ENCODE peak calls at places on chromosome 19, in eight cellular contexts. K is CD8-positive, alpha-beta memory T cell; Y is testis; C is uterus; W is esophagus squamous epithelium; E is right lobe of liver; G is heart left ventricle; I is left lung. L is an unnamed sample. For H3K4me1, the result is how much of the 10 kb centered on the place peaks cover.

GRCh38 chr19:18225702-18226468 is at the start of gene PDE4C:
- DNase-seq in K (no peak), Y (no peak), C (no peak), W (no peak), E (peak), G (peak), I (no peak), L (peak)

GRCh38 chr19:17333611-17334413 is 843 bp downstream of the ANO8 start:
- DNase-seq in K (peak), Y (no peak), C (no peak), W (no peak), E (peak), G (no peak), I (no peak), L (no peak)

GRCh38 chr19:2783781-2784145 is 690 bp upstream of the SGTA start:
- DNase-seq in K (no peak), Y (no peak), C (no peak), W (no peak), E (no peak), G (no peak), I (no peak), L (no peak)

GRCh38 chr19:53511933-53512374 is 26.0 kb upstream of the ZNF331 start:
- DNase-seq in K (peak), Y (peak), C (peak), W (no peak), E (no peak), G (no peak), I (peak), L (peak)

GRCh38 chr19:54937926-54938325 is 9.4 kb downstream of the NLRP7 start:
- DNase-seq in K (no peak), Y (no peak), C (no peak), W (no peak), E (no peak), G (no peak), I (no peak), L (no peak)

GRCh38 chr19:44111910-44112463 is 1.2 kb upstream of the ZNF225 start:
- DNase-seq in K (no peak), Y (peak), C (no peak), W (no peak), E (no peak), G (no peak), I (peak), L (no peak)

GRCh38 chr19:3025516-3025890 is 3.6 kb downstream of the TLE2 start:
- DNase-seq in K (no peak), Y (no peak), C (no peak), W (no peak), E (no peak), G (no peak), I (no peak), L (no peak)

GRCh38 chr19:33763661-33764343 is 32.9 kb upstream of the KCTD15 start:
- DNase-seq in K (no peak), Y (no peak), C (no peak), W (no peak), E (no peak), G (no peak), I (no peak), L (no peak)

GRCh38 chr19:17081672-17082630 is 6.4 kb downstream of the MYO9B start:
- DNase-seq in K (no peak), Y (peak), C (peak), W (no peak), E (no peak), G (peak), I (no peak), L (peak)

GRCh38 chr19:30408734-30409301 is 36.6 kb downstream of the ZNF536 start:
- DNase-seq in K (no peak), Y (no peak), C (no peak), W (no peak), E (no peak), G (no peak), I (no peak), L (no peak)

GRCh38 chr19:2477732-2478191 is 1.8 kb downstream of the GADD45B start:
- DNase-seq in K (peak), Y (peak), C (peak), W (no peak), E (no peak), G (peak), I (peak), L (peak)

GRCh38 chr19:2047449-2048103 is 3.5 kb downstream of the MKNK2 start:
- DNase-seq in K (no peak), Y (no peak), C (peak), W (no peak), E (peak), G (peak), I (peak), L (peak)

GRCh38 chr19:5112681-5113080 is 143.8 kb downstream of the KDM4B start:
- DNase-seq in K (no peak), Y (no peak), C (no peak), W (no peak), E (no peak), G (no peak), I (no peak), L (peak)
- H3K27ac ChIP-seq in K (no peak), Y (no peak), C (no peak), W (no peak), E (no peak), G (no peak), I (no peak), L (no peak)

GRCh38 chr19:47227347-47228167 is 3.4 kb downstream of the BBC3 start:
- DNase-seq in K (peak), Y (peak), C (peak), W (peak), E (peak), G (peak), I (peak), L (peak)
- H3K4me1 ChIP-seq in K (under half), Y (under half), C (under half), W (under half), E (under half), G (under half), I (half or more), L (under half)

GRCh38 chr19:58586131-58586765 is 13.1 kb upstream of the MZF1 start:
- DNase-seq in K (no peak), Y (peak), C (no peak), W (no peak), E (no peak), G (no peak), I (no peak), L (no peak)
- H3K27ac ChIP-seq in K (peak), Y (no peak), C (no peak), W (no peak), E (no peak), G (no peak), I (no peak), L (no peak)

GRCh38 chr19:35559781-35560180 is 3.7 kb downstream of the ATP4A start:
- DNase-seq in K (no peak), Y (no peak), C (no peak), W (no peak), E (no peak), G (no peak), I (no peak), L (peak)
- H3K4me1 ChIP-seq in K (under half), Y (under half), C (under half), W (under half), E (under half), G (under half), I (under half), L (under half)

DNA sequence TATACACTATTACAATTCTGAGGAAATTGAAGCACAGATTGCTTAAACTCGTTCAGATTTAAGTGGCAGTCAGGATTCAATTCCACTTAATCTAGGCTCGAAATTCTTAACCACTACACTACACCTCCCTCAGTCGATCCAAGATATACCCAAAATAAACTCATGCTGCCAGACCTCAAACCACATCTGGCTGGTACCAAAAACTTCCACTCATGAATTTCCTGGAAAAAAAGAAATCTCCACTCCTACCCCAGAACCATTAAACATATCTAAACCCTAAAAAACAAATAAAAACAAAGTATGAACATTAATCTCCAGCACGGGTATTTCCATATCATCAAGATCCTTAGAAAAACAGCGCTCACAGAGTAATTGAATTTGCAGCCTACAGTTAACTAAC is 1.1 kb downstream of the ZFP30 start:
- DNase-seq in K (no peak), Y (no peak), C (no peak), W (no peak), E (no peak), G (no peak), I (no peak), L (no peak)
- H3K27ac ChIP-seq in K (peak), Y (no peak), C (peak), W (peak), E (no peak), G (peak), I (peak), L (no peak)

GRCh38 chr19:15702590-15702930 is 25.3 kb upstream of the OR10H2 start:
- DNase-seq in K (no peak), Y (peak), C (peak), W (peak), E (peak), G (peak), I (peak), L (peak)
- H3K4me1 ChIP-seq in K (under half), Y (under half), C (under half), W (under half), E (under half), G (under half), I (under half), L (under half)

GRCh38 chr19:32233091-32233490 is 112.3 kb upstream of the ZNF507 start:
- DNase-seq in K (no peak), Y (no peak), C (no peak), W (no peak), E (no peak), G (no peak), I (no peak), L (no peak)

GRCh38 chr19:32234663-32235217 is 110.7 kb upstream of the ZNF507 start:
- DNase-seq in K (no peak), Y (no peak), C (no peak), W (no peak), E (no peak), G (no peak), I (no peak), L (no peak)

GRCh38 chr19:32231691-32232090 is 113.7 kb upstream of the ZNF507 start:
- DNase-seq in K (no peak), Y (no peak), C (no peak), W (no peak), E (no peak), G (no peak), I (no peak), L (no peak)

GRCh38 chr19:32232449-32232848 is 113.0 kb upstream of the ZNF507 start:
- DNase-seq in K (no peak), Y (no peak), C (no peak), W (no peak), E (no peak), G (no peak), I (no peak), L (no peak)

DNA sequence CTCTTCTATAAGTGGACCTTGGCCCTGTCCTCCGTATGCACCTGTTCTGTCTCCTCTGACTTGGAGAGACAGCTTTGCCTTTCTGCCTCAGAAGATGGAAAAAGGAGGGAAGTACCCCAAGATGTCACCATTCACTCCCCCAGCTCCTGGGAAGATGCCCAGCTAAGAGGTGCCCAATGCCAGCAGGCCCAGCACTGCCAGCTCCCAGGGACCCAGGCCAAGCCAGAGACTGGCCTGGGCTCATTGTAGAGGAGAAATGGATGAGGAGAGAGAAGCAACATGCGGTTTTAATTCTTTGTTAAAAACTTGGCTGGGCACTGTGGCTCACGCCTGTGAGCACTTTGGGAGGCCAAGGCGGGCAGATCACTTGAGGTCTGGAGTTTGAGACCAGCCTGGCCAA is 111.5 kb upstream of the ZNF507 start:
- DNase-seq in K (no peak), Y (no peak), C (no peak), W (no peak), E (no peak), G (no peak), I (no peak), L (no peak)
- H3K27ac ChIP-seq in K (no peak), Y (no peak), C (no peak), W (no peak), E (no peak), G (no peak), I (no peak), L (no peak)

GRCh38 chr19:7910321-7911161 is 4.1 kb upstream of the TGFBR3L start:
- DNase-seq in K (no peak), Y (no peak), C (peak), W (no peak), E (peak), G (peak), I (no peak), L (peak)
- H3K4me1 ChIP-seq in K (under half), Y (under half), C (under half), W (under half), E (under half), G (under half), I (under half), L (under half)

GRCh38 chr19:4715529-4716221 is 8.0 kb downstream of the DPP9 start:
- DNase-seq in K (no peak), Y (no peak), C (no peak), W (no peak), E (peak), G (no peak), I (peak), L (peak)

GRCh38 chr19:4720037-4720700 is 3.5 kb downstream of the DPP9 start:
- DNase-seq in K (no peak), Y (no peak), C (no peak), W (no peak), E (no peak), G (no peak), I (no peak), L (no peak)

GRCh38 chr19:4717966-4718701 is 5.5 kb downstream of the DPP9 start:
- DNase-seq in K (no peak), Y (no peak), C (no peak), W (no peak), E (no peak), G (no peak), I (no peak), L (peak)

GRCh38 chr19:4719499-4719866 is 4.2 kb downstream of the DPP9 start:
- DNase-seq in K (no peak), Y (no peak), C (no peak), W (no peak), E (no peak), G (no peak), I (no peak), L (no peak)

DNA sequence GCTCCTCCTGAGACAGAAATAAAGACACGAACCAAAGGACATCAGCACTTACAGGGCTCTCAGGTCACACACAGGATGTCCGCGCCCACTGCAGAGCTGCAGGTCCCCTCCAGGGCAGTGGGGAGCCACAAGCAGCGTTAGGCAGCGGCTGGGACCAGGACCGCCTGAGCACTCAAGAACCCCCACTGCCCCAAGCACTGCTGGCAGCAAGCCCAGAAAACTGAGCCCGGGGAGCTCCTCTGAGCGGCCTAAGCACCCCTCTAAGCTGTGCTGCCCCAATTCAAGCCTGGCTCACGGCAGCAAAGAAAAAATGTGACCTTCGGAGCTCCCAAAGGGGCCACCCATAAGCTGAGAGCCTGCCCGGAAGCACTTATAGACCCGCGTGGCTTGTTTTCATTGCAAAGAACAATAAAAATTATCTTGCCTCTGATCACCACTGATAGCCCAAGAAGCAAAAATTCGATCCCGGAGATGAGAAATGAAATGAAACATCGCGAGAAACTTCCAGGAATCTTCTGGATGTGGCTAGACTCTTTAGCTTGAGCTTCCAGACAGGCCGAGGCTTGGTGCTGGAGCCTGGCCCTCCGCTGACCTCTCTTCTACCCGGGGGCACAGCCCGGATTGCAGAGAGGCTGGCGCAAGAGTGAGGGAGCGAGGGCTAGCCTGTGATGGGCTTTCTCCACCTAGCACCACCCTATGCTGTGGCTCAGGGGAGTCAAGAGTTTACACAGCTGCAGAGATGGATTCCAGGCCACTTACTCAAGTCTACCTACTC is 6.3 kb downstream of the DPP9 start:
- DNase-seq in K (no peak), Y (no peak), C (no peak), W (no peak), E (no peak), G (no peak), I (peak), L (no peak)
- H3K27ac ChIP-seq in K (no peak), Y (no peak), C (no peak), W (no peak), E (peak), G (no peak), I (peak), L (no peak)

GRCh38 chr19:51119675-51120074 is 5.0 kb upstream of the SIGLEC9 start:
- DNase-seq in K (no peak), Y (no peak), C (no peak), W (no peak), E (no peak), G (no peak), I (no peak), L (no peak)

GRCh38 chr19:51122112-51122981 is 2.4 kb upstream of the SIGLEC9 start:
- DNase-seq in K (no peak), Y (peak), C (no peak), W (no peak), E (no peak), G (no peak), I (no peak), L (no peak)

GRCh38 chr19:51123381-51124186 is 1.1 kb upstream of the SIGLEC9 start:
- DNase-seq in K (peak), Y (no peak), C (no peak), W (no peak), E (no peak), G (no peak), I (peak), L (no peak)

GRCh38 chr19:51119089-51119488 is 5.6 kb upstream of the SIGLEC9 start:
- DNase-seq in K (no peak), Y (no peak), C (no peak), W (no peak), E (no peak), G (no peak), I (no peak), L (peak)

GRCh38 chr19:51121257-51121656 is 3.4 kb upstream of the SIGLEC9 start:
- DNase-seq in K (no peak), Y (no peak), C (no peak), W (no peak), E (no peak), G (no peak), I (no peak), L (peak)
- H3K4me1 ChIP-seq in K (half or more), Y (under half), C (under half), W (under half), E (under half), G (under half), I (half or more), L (under half)